ENCODE peak calls at places on chromosomes 2 and 18, in seven cellular contexts. J, O, N, L, P, M and Z are unnamed samples.

GRCh38 chr18:32373995-32374394 is 96.7 kb downstream of the GAREM1 start:
- DNase-seq in N (peak; percentile 78), O (peak; percentile 51), L (no peak), J (no peak), M (no peak), P (no peak), Z (no peak)

GRCh38 chr18:79511671-79512301 is 116.1 kb downstream of the NFATC1 start:
- DNase-seq in M (no peak), P (no peak), O (no peak), J (peak; percentile 61), L (peak; percentile 53), N (no peak), Z (no peak)

GRCh38 chr18:64219511-64219910 is 70.6 kb upstream of the LINC00305 start:
- DNase-seq in P (no peak), O (no peak), L (no peak), M (no peak), N (no peak), J (no peak), Z (no peak)

GRCh38 chr2:175154670-175155082 is 13.3 kb downstream of the ATF2 start:
- DNase-seq in J (no peak), O (peak; percentile 83), N (peak; percentile 84), P (no peak), L (no peak), M (no peak), Z (no peak)

GRCh38 chr2:237465515-237466227 is 21.4 kb upstream of the MLPH start:
- DNase-seq in P (no peak), N (peak; percentile 99), J (no peak), M (no peak), O (no peak), L (no peak), Z (no peak)

GRCh38 chr2:217218269-217219140 is 358.6 kb upstream of the TNP1 start:
- DNase-seq in O (peak; percentile 72), L (no peak), P (no peak), J (no peak), N (peak; percentile 83), M (no peak), Z (no peak)

GRCh38 chr2:10923965-10924364 is 12.2 kb downstream of the KCNF1 start:
- DNase-seq in P (no peak), N (no peak), M (no peak), L (no peak), O (no peak), J (peak; percentile 54), Z (no peak)

GRCh38 chr2:119028327-119029174 is 86.6 kb downstream of the MARCO start:
- DNase-seq in O (peak; percentile 22), P (no peak), L (no peak), N (peak; percentile 44), M (no peak), J (no peak), Z (no peak)

GRCh38 chr2:29583548-29584121 is 337.8 kb downstream of the ALK start:
- DNase-seq in J (no peak), O (no peak), N (no peak), L (no peak), M (no peak), P (no peak), Z (no peak)

GRCh38 chr2:241994086-241994485 is 124.6 kb downstream of the RTP5 start:
- DNase-seq in P (no peak), J (peak; percentile 60), O (no peak), L (no peak), N (no peak), M (no peak), Z (no peak)

GRCh38 chr18:71902482-71902881 is 641.7 kb downstream of the CBLN2 start:
- DNase-seq in P (no peak), J (no peak), O (no peak), L (no peak), N (no peak), M (no peak), Z (no peak)

GRCh38 chr2:6986251-6986893 is 69.2 kb downstream of the RNF144A start:
- DNase-seq in O (no peak), J (peak; percentile 50), L (no peak), N (peak; percentile 32), P (peak; percentile 61), M (no peak), Z (no peak)

GRCh38 chr2:25365241-25365640 is 23.5 kb upstream of the DNMT3A start:
- DNase-seq in N (no peak), L (no peak), O (no peak), P (no peak), M (no peak), J (no peak), Z (no peak)

GRCh38 chr2:130337735-130338325 is 4.9 kb upstream of the IMP4 start:
- DNase-seq in N (peak; percentile 89), M (no peak), J (no peak), O (peak; percentile 83), P (no peak), L (no peak), Z (no peak)

GRCh38 chr2:89775885-89776284 is 1084.4 kb downstream of the RPIA start:
- DNase-seq in J (no peak), M (no peak), O (no peak), N (no peak), L (no peak), P (no peak), Z (no peak)

GRCh38 chr2:121529439-121530209 is 1.1 kb upstream of the RNU4ATAC start:
- DNase-seq in L (no peak), J (no peak), M (no peak), O (peak; percentile 62), N (peak; percentile 42), P (peak; percentile 52), Z (no peak)

GRCh38 chr2:197219636-197220035 is 90.9 kb downstream of the ANKRD44 start:
- DNase-seq in O (no peak), N (no peak), M (no peak), P (no peak), J (no peak), L (no peak), Z (no peak)

GRCh38 chr2:216698895-216699294 is 3.5 kb upstream of the IGFBP5 start:
- DNase-seq in J (no peak), N (peak; percentile 81), O (peak; percentile 56), M (no peak), P (peak; percentile 72), L (no peak), Z (peak; percentile 11)

GRCh38 chr2:102166189-102166845 is 20.5 kb upstream of the IL1RL2 start:
- DNase-seq in M (no peak), J (no peak), L (no peak), O (peak; percentile 77), P (peak; percentile 19), N (peak; percentile 75), Z (no peak)

GRCh38 chr18:23398401-23398800 is 54.7 kb upstream of the RIOK3 start:
- DNase-seq in M (no peak), O (peak; percentile 55), N (peak; percentile 71), J (no peak), P (no peak), L (no peak), Z (no peak)

GRCh38 chr2:44171018-44171417 is 2.3 kb downstream of the PPM1B start:
- DNase-seq in L (no peak), N (peak; percentile 76), J (no peak), O (peak; percentile 44), P (peak; percentile 21), M (no peak), Z (no peak)

GRCh38 chr2:128559533-128560515 is 241.2 kb upstream of the HS6ST1 start:
- DNase-seq in O (no peak), N (no peak), J (no peak), P (no peak), M (no peak), L (no peak), Z (no peak)

GRCh38 chr18:79524181-79525078 is 128.7 kb downstream of the NFATC1 start:
- DNase-seq in P (no peak), L (peak; percentile 83), J (peak; percentile 75), O (no peak), N (no peak), M (peak; percentile 28), Z (no peak)

GRCh38 chr2:147441140-147441539 is 403.7 kb upstream of the ACVR2A start:
- DNase-seq in N (no peak), M (no peak), J (no peak), L (no peak), O (no peak), P (no peak), Z (no peak)

GRCh38 chr18:74183110-74183509 is 34.8 kb downstream of the TIMM21 start:
- DNase-seq in M (no peak), L (no peak), J (no peak), O (no peak), N (no peak), P (no peak), Z (no peak)

GRCh38 chr2:46187112-46187618 is 110.0 kb upstream of the EPAS1 start:
- DNase-seq in M (no peak), P (peak; percentile 6), N (no peak), O (peak; percentile 89), J (no peak), L (peak; percentile 63), Z (peak; percentile 24)

GRCh38 chr2:1730047-1730937 is 14.0 kb downstream of the PXDN start:
- DNase-seq in P (no peak), J (peak; percentile 43), N (peak; percentile 92), M (no peak), L (no peak), O (peak; percentile 81), Z (no peak)

GRCh38 chr2:68196120-68196716 is 38.5 kb downstream of the PNO1 start:
- DNase-seq in M (peak; percentile 46), N (peak; percentile 30), L (peak; percentile 72), O (peak; percentile 30), P (no peak), J (no peak), Z (peak; percentile 3)

GRCh38 chr2:171545086-171545485 is 22.8 kb downstream of the CYBRD1 start:
- DNase-seq in O (no peak), L (no peak), N (peak; percentile 35), J (no peak), M (no peak), P (no peak), Z (no peak)

GRCh38 chr2:235958631-235959395 is 209.4 kb downstream of the GBX2 start:
- DNase-seq in P (no peak), M (no peak), L (no peak), J (peak; percentile 66), O (no peak), N (no peak), Z (no peak)

GRCh38 chr2:196242131-196242620 is 70.8 kb upstream of the STK17B start:
- DNase-seq in J (no peak), M (no peak), O (peak; percentile 88), L (no peak), N (peak; percentile 60), P (peak; percentile 16), Z (no peak)

GRCh38 chr2:182208421-182208820 is 218.4 kb downstream of the PDE1A start:
- DNase-seq in L (no peak), O (no peak), P (no peak), N (no peak), M (no peak), J (peak; percentile 43), Z (no peak)

GRCh38 chr2:219507555-219508443 is 6.5 kb upstream of the ASIC4 start:
- DNase-seq in L (no peak), O (no peak), J (peak; percentile 76), P (no peak), M (no peak), N (no peak), Z (no peak)

GRCh38 chr2:189933041-189933440 is 129.5 kb downstream of the MSTN start:
- DNase-seq in N (no peak), J (no peak), O (no peak), M (no peak), L (no peak), P (no peak), Z (no peak)